ENCODE peak calls at places on chromosomes 11 and 22, in seven cellular contexts. N, U, W, X, C, Z and J are unnamed samples.
A peak's percentile ranks its signal among the peaks of the same experiment; 100 is the strongest.

GRCh38 chr22:42288791-42289190 is 18.3 kb upstream of the TCF20 start:
- DNase-seq in X (no peak), C (no peak), N (no peak), W (no peak), Z (no peak), U (no peak), J (no peak)

GRCh38 chr22:35900483-35901168 is 128.0 kb downstream of the RBFOX2 start:
- DNase-seq in Z (no peak), C (peak; percentile 19), X (no peak), W (no peak), U (no peak), N (peak; percentile 54), J (no peak)

GRCh38 chr11:48005133-48005532 is 24.8 kb downstream of the PTPRJ start:
- DNase-seq in C (no peak), W (no peak), Z (no peak), N (no peak), X (no peak), U (no peak), J (peak; percentile 50)

GRCh38 chr11:61138940-61139339 is 22.3 kb downstream of the VPS37C start:
- DNase-seq in W (no peak), X (no peak), Z (no peak), N (peak; percentile 90), C (no peak), U (no peak), J (no peak)

GRCh38 chr11:118434123-118434552 is 2.2 kb upstream of the KMT2A start:
- DNase-seq in W (no peak), C (no peak), X (no peak), U (no peak), N (no peak), Z (no peak), J (no peak)

GRCh38 chr11:37402663-37403062 is 804.6 kb upstream of the RAG2 start:
- DNase-seq in W (no peak), Z (no peak), C (no peak), N (no peak), U (no peak), X (no peak), J (no peak)

GRCh38 chr11:65787649-65788622 is 1.1 kb downstream of the OVOL1 start:
- DNase-seq in N (no peak), C (peak; percentile 64), W (no peak), U (no peak), X (no peak), Z (peak; percentile 37), J (no peak)

GRCh38 chr22:28023774-28024173 is 104.7 kb upstream of the PITPNB start:
- DNase-seq in W (no peak), X (no peak), U (no peak), N (no peak), Z (no peak), C (no peak), J (no peak)

GRCh38 chr11:124402326-124402922 is 3.6 kb upstream of the OR8B3 start:
- DNase-seq in W (peak; percentile 48), N (peak; percentile 89), Z (peak; percentile 53), X (peak; percentile 65), C (peak; percentile 32), U (no peak), J (peak; percentile 90)

GRCh38 chr11:134261626-134262488 is 8.5 kb downstream of the ACAD8 start:
- DNase-seq in X (no peak), Z (no peak), U (no peak), W (no peak), C (peak; percentile 41), N (no peak), J (peak; percentile 72)

GRCh38 chr22:40857309-40857851 is 432 bp downstream of the XPNPEP3 start:
- DNase-seq in C (no peak), N (no peak), Z (no peak), W (no peak), X (no peak), U (no peak), J (peak; percentile 46)

GRCh38 chr11:96324912-96325311 is 18.1 kb downstream of the MAML2 start:
- DNase-seq in W (no peak), Z (no peak), C (no peak), N (peak; percentile 77), X (no peak), U (no peak), J (no peak)

GRCh38 chr11:64472593-64473455 is 113.9 kb downstream of the RPS6KA4 start:
- DNase-seq in N (no peak), Z (peak; percentile 68), W (no peak), U (no peak), C (no peak), X (no peak), J (peak; percentile 97)

GRCh38 chr22:30045901-30046715 is 34.2 kb upstream of the HORMAD2 start:
- DNase-seq in Z (no peak), U (no peak), X (no peak), N (no peak), C (no peak), W (no peak), J (no peak)

GRCh38 chr11:3169235-3169951 is 4.3 kb upstream of the OSBPL5 start:
- DNase-seq in W (peak; percentile 48), X (peak; percentile 74), N (peak; percentile 60), U (peak; percentile 29), Z (peak; percentile 60), C (peak; percentile 68), J (peak; percentile 96)

GRCh38 chr11:64263021-64263946 is 12.0 kb downstream of the PLCB3 start:
- DNase-seq in N (peak; percentile 63), X (no peak), W (peak; percentile 41), U (no peak), C (peak; percentile 76), Z (no peak), J (no peak)

GRCh38 chr11:98940913-98941312 is 79.8 kb upstream of the CNTN5 start:
- DNase-seq in X (no peak), U (no peak), N (no peak), Z (no peak), W (no peak), C (peak; percentile 2), J (peak; percentile 7)

GRCh38 chr11:63023851-63024648 is 8.4 kb upstream of the SLC22A8 start:
- DNase-seq in C (peak; percentile 85), X (peak; percentile 95), Z (peak; percentile 88), N (peak; percentile 80), W (peak; percentile 78), U (peak; percentile 87), J (peak; percentile 92)

GRCh38 chr11:28690746-28691145 is 582.6 kb downstream of the METTL15 start:
- DNase-seq in W (no peak), Z (no peak), N (no peak), C (no peak), X (no peak), U (no peak), J (no peak)

GRCh38 chr22:44091021-44091721 is 67.1 kb downstream of the PARVB start:
- DNase-seq in X (no peak), N (peak; percentile 31), W (no peak), C (no peak), U (no peak), Z (no peak), J (no peak)

GRCh38 chr11:70210516-70210915 is 7.4 kb downstream of the FADD start:
- DNase-seq in N (peak; percentile 15), W (no peak), X (no peak), Z (no peak), U (no peak), C (no peak), J (no peak)

GRCh38 chr11:45932217-45932616 is 9.8 kb downstream of the LARGE2 start:
- DNase-seq in Z (no peak), U (no peak), X (no peak), W (no peak), C (no peak), N (no peak), J (no peak)

GRCh38 chr22:23177197-23177596 is 3.1 kb upstream of the BCR start:
- DNase-seq in Z (peak; percentile 44), C (peak; percentile 53), X (no peak), W (no peak), U (no peak), N (no peak), J (peak; percentile 85)

GRCh38 chr11:34363363-34364084 is 5.7 kb upstream of the ABTB2 start:
- DNase-seq in C (peak; percentile 41), W (no peak), N (no peak), Z (no peak), X (no peak), U (no peak), J (no peak)

GRCh38 chr11:8810331-8811301 is 100.4 kb upstream of the AKIP1 start:
- DNase-seq in U (peak; percentile 90), X (peak; percentile 89), Z (peak; percentile 90), N (peak; percentile 71), W (peak; percentile 25), C (peak; percentile 91), J (peak; percentile 16)

GRCh38 chr11:130710442-130711101 is 205.7 kb downstream of the SNX19 start:
- DNase-seq in Z (no peak), W (no peak), X (no peak), N (peak; percentile 71), C (no peak), U (no peak), J (no peak)

GRCh38 chr11:65454311-65454695 is 31.7 kb downstream of the NEAT1 start:
- DNase-seq in N (peak; percentile 37), X (peak; percentile 57), C (no peak), U (no peak), W (no peak), Z (no peak), J (no peak)

GRCh38 chr11:12066799-12067508 is 43.4 kb upstream of the MICAL2 start:
- DNase-seq in W (no peak), C (peak; percentile 80), X (no peak), U (no peak), N (no peak), Z (peak; percentile 31), J (no peak)

GRCh38 chr11:131748146-131749050 is 378.0 kb downstream of the NTM start:
- DNase-seq in C (peak; percentile 66), N (peak; percentile 91), Z (peak; percentile 56), X (peak; percentile 81), W (no peak), U (no peak), J (peak; percentile 73)